ENCODE peak calls at places on chromosomes 11 and 22, in nine cellular contexts. One of them, this sample, is unnamed.

GRCh38 chr11:69371731-69372588 is 78.0 kb downstream of the MYEOV start:
- DNase-seq in GM23248: no peak
- DNase-seq in OCI-LY7: no peak
- DNase-seq in PC-3: no peak
- DNase-seq in GM23338: no peak
- DNase-seq in hepatocyte: no peak
- DNase-seq in neural progenitor cell: no peak
- DNase-seq in HCT116: no peak
- DNase-seq in SK-N-SH: no peak
- DNase-seq in this sample: no peak

GRCh38 chr11:116502641-116503061 is 270.1 kb downstream of the BUD13 start:
- DNase-seq in GM23248: no peak
- DNase-seq in OCI-LY7: no peak
- DNase-seq in hepatocyte: no peak
- DNase-seq in HCT116: no peak
- DNase-seq in GM23338: no peak
- DNase-seq in PC-3: no peak
- DNase-seq in neural progenitor cell: no peak
- DNase-seq in SK-N-SH: no peak
- DNase-seq in this sample: no peak

GRCh38 chr22:20174785-20175596 is 24.1 kb upstream of the CCDC188 start:
- DNase-seq in GM23248: peak; percentile 25
- DNase-seq in SK-N-SH: no peak
- DNase-seq in OCI-LY7: no peak
- DNase-seq in neural progenitor cell: peak; percentile 62
- DNase-seq in HCT116: no peak
- DNase-seq in hepatocyte: peak; percentile 38
- DNase-seq in GM23338: no peak
- DNase-seq in PC-3: no peak
- DNase-seq in this sample: no peak

GRCh38 chr11:13929551-13929950 is 33.0 kb upstream of the SPON1 start:
- DNase-seq in SK-N-SH: no peak
- DNase-seq in GM23248: no peak
- DNase-seq in PC-3: no peak
- DNase-seq in GM23338: no peak
- DNase-seq in OCI-LY7: no peak
- DNase-seq in HCT116: no peak
- DNase-seq in neural progenitor cell: peak; percentile 13
- DNase-seq in hepatocyte: no peak
- DNase-seq in this sample: no peak

GRCh38 chr22:34804588-34804987 is 261.4 kb upstream of the ISX start:
- DNase-seq in GM23338: peak; percentile 62
- DNase-seq in PC-3: no peak
- DNase-seq in SK-N-SH: no peak
- DNase-seq in OCI-LY7: peak; percentile 1
- DNase-seq in HCT116: no peak
- DNase-seq in hepatocyte: peak; percentile 15
- DNase-seq in neural progenitor cell: peak; percentile 50
- DNase-seq in GM23248: no peak
- DNase-seq in this sample: peak; percentile 15

GRCh38 chr11:84558085-84558905 is 1068.8 kb downstream of the DLG2 start:
- DNase-seq in GM23248: peak; percentile 76
- DNase-seq in OCI-LY7: peak; percentile 74
- DNase-seq in SK-N-SH: peak; percentile 27
- DNase-seq in GM23338: peak; percentile 82
- DNase-seq in hepatocyte: peak; percentile 75
- DNase-seq in neural progenitor cell: peak; percentile 61
- DNase-seq in HCT116: peak; percentile 18
- DNase-seq in PC-3: peak; percentile 71
- DNase-seq in this sample: peak; percentile 76

GRCh38 chr22:40509401-40510134 is 127.0 kb downstream of the MRTFA start:
- DNase-seq in GM23338: no peak
- DNase-seq in SK-N-SH: no peak
- DNase-seq in GM23248: peak; percentile 86
- DNase-seq in neural progenitor cell: no peak
- DNase-seq in OCI-LY7: no peak
- DNase-seq in hepatocyte: peak; percentile 65
- DNase-seq in HCT116: no peak
- DNase-seq in PC-3: no peak
- DNase-seq in this sample: no peak

GRCh38 chr11:86784247-86784681 is 16.1 kb upstream of the PRSS23 start:
- DNase-seq in hepatocyte: no peak
- DNase-seq in OCI-LY7: no peak
- DNase-seq in GM23338: no peak
- DNase-seq in SK-N-SH: no peak
- DNase-seq in PC-3: peak; percentile 8
- DNase-seq in neural progenitor cell: no peak
- DNase-seq in HCT116: no peak
- DNase-seq in GM23248: peak; percentile 65
- DNase-seq in this sample: no peak

GRCh38 chr22:27274770-27275449 is 526.6 kb downstream of the MN1 start:
- DNase-seq in PC-3: no peak
- DNase-seq in neural progenitor cell: no peak
- DNase-seq in SK-N-SH: no peak
- DNase-seq in OCI-LY7: no peak
- DNase-seq in hepatocyte: no peak
- DNase-seq in HCT116: no peak
- DNase-seq in GM23338: no peak
- DNase-seq in GM23248: peak; percentile 49
- DNase-seq in this sample: no peak
- TF ChIP-seq EZH2phosphoT487 in PC-3: no peak
- TF ChIP-seq EZH2phosphoT487 in neural progenitor cell: no peak
- TF ChIP-seq EZH2phosphoT487 in SK-N-SH: no peak
- TF ChIP-seq EZH2phosphoT487 in OCI-LY7: no peak
- TF ChIP-seq EZH2phosphoT487 in hepatocyte: no peak
- TF ChIP-seq EZH2phosphoT487 in HCT116: no peak
- TF ChIP-seq EZH2phosphoT487 in GM23338: no peak
- TF ChIP-seq EZH2phosphoT487 in GM23248: no peak
- TF ChIP-seq EZH2phosphoT487 in this sample: no peak

GRCh38 chr22:36165161-36165560 is 4.6 kb upstream of the APOL3 start:
- DNase-seq in hepatocyte: no peak
- DNase-seq in SK-N-SH: no peak
- DNase-seq in GM23248: no peak
- DNase-seq in neural progenitor cell: no peak
- DNase-seq in OCI-LY7: no peak
- DNase-seq in HCT116: no peak
- DNase-seq in PC-3: no peak
- DNase-seq in GM23338: no peak
- DNase-seq in this sample: no peak
- H3K4me2 ChIP-seq in hepatocyte: no peak overlapping the region
- H3K4me2 ChIP-seq in SK-N-SH: no peak overlapping the region
- H3K4me2 ChIP-seq in GM23248: no peak overlapping the region
- H3K4me2 ChIP-seq in neural progenitor cell: no peak overlapping the region
- H3K4me2 ChIP-seq in OCI-LY7: no peak overlapping the region
- H3K4me2 ChIP-seq in HCT116: no peak overlapping the region
- H3K4me2 ChIP-seq in PC-3: no peak overlapping the region
- H3K4me2 ChIP-seq in GM23338: no peak overlapping the region
- H3K4me2 ChIP-seq in this sample: no peak overlapping the region

GRCh38 chr11:83036701-83037100 is 35.0 kb downstream of the RAB30 start:
- DNase-seq in GM23338: no peak
- DNase-seq in PC-3: no peak
- DNase-seq in hepatocyte: no peak
- DNase-seq in OCI-LY7: no peak
- DNase-seq in SK-N-SH: no peak
- DNase-seq in neural progenitor cell: no peak
- DNase-seq in HCT116: no peak
- DNase-seq in GM23248: no peak
- DNase-seq in this sample: no peak
- H3K79me2 ChIP-seq in GM23338: peaks cover 8% of the 10 kb centered on the region
- H3K79me2 ChIP-seq in PC-3: peaks cover 3% of the 10 kb centered on the region
- H3K79me2 ChIP-seq in hepatocyte: peaks cover 3% of the 10 kb centered on the region
- H3K79me2 ChIP-seq in OCI-LY7: peaks cover 98% of the 10 kb centered on the region
- H3K79me2 ChIP-seq in SK-N-SH: peaks cover 54% of the 10 kb centered on the region
- H3K79me2 ChIP-seq in neural progenitor cell: no peaks in the 10 kb centered on the region
- H3K79me2 ChIP-seq in HCT116: no peaks in the 10 kb centered on the region
- H3K79me2 ChIP-seq in GM23248: peaks cover 79% of the 10 kb centered on the region
- H3K79me2 ChIP-seq in this sample: peaks cover 98% of the 10 kb centered on the region

GRCh38 chr22:44202261-44202789 is 21.6 kb downstream of the PARVG start:
- DNase-seq in HCT116: no peak
- DNase-seq in OCI-LY7: no peak
- DNase-seq in PC-3: no peak
- DNase-seq in neural progenitor cell: no peak
- DNase-seq in GM23338: no peak
- DNase-seq in hepatocyte: peak; percentile 48
- DNase-seq in GM23248: peak; percentile 80
- DNase-seq in SK-N-SH: no peak
- DNase-seq in this sample: no peak
- TF ChIP-seq EZH2phosphoT487 in HCT116: no peak
- TF ChIP-seq EZH2phosphoT487 in OCI-LY7: no peak
- TF ChIP-seq EZH2phosphoT487 in PC-3: no peak
- TF ChIP-seq EZH2phosphoT487 in neural progenitor cell: no peak
- TF ChIP-seq EZH2phosphoT487 in GM23338: no peak
- TF ChIP-seq EZH2phosphoT487 in hepatocyte: no peak
- TF ChIP-seq EZH2phosphoT487 in GM23248: no peak
- TF ChIP-seq EZH2phosphoT487 in SK-N-SH: no peak
- TF ChIP-seq EZH2phosphoT487 in this sample: no peak